ENCODE peak calls at places on chromosomes 16 and 17, in seven cellular contexts. One of them, this sample, is unnamed. For H3K36me3 and H3K27me3, the result is how much of the 10 kb centered on the place peaks cover.

GRCh38 chr16:63466-63865 is 9.0 kb downstream of the RHBDF1 start:
- DNase-seq in small intestine: no peak
- DNase-seq in CD4-positive, alpha-beta memory T cell: no peak
- DNase-seq in breast epithelium: no peak
- DNase-seq in right atrium auricular region: no peak
- DNase-seq in prostate gland: no peak
- DNase-seq in heart left ventricle: no peak
- DNase-seq in this sample: no peak

GRCh38 chr16:5619314-5619713 is 521.7 kb upstream of the EEF2KMT start:
- DNase-seq in small intestine: no peak
- DNase-seq in CD4-positive, alpha-beta memory T cell: no peak
- DNase-seq in breast epithelium: no peak
- DNase-seq in right atrium auricular region: no peak
- DNase-seq in prostate gland: no peak
- DNase-seq in heart left ventricle: no peak
- DNase-seq in this sample: no peak

GRCh38 chr16:13390986-13391305 is 489.5 kb downstream of the SHISA9 start:
- DNase-seq in small intestine: no peak
- DNase-seq in CD4-positive, alpha-beta memory T cell: no peak
- DNase-seq in breast epithelium: no peak
- DNase-seq in right atrium auricular region: no peak
- DNase-seq in prostate gland: no peak
- DNase-seq in heart left ventricle: no peak
- DNase-seq in this sample: no peak

GRCh38 chr16:86772231-86772510 is 193.8 kb downstream of the FOXL1 start:
- DNase-seq in small intestine: no peak
- DNase-seq in CD4-positive, alpha-beta memory T cell: no peak
- DNase-seq in breast epithelium: no peak
- DNase-seq in right atrium auricular region: no peak
- DNase-seq in prostate gland: no peak
- DNase-seq in heart left ventricle: no peak
- DNase-seq in this sample: no peak

GRCh38 chr16:30841332-30841731 is 52.5 kb downstream of the BCL7C start:
- DNase-seq in small intestine: no peak
- DNase-seq in CD4-positive, alpha-beta memory T cell: no peak
- DNase-seq in breast epithelium: no peak
- DNase-seq in right atrium auricular region: no peak
- DNase-seq in prostate gland: no peak
- DNase-seq in heart left ventricle: no peak
- DNase-seq in this sample: no peak

GRCh38 chr17:67974598-67975066 is 21.6 kb downstream of the C17orf58 start:
- DNase-seq in small intestine: no peak
- DNase-seq in CD4-positive, alpha-beta memory T cell: no peak
- DNase-seq in breast epithelium: no peak
- DNase-seq in right atrium auricular region: peak
- DNase-seq in prostate gland: no peak
- DNase-seq in heart left ventricle: no peak
- DNase-seq in this sample: peak

GRCh38 chr17:79814966-79815835 is 18.3 kb upstream of the CBX8 start:
- DNase-seq in small intestine: no peak
- DNase-seq in CD4-positive, alpha-beta memory T cell: no peak
- DNase-seq in breast epithelium: peak
- DNase-seq in right atrium auricular region: no peak
- DNase-seq in prostate gland: peak
- DNase-seq in heart left ventricle: peak
- DNase-seq in this sample: peak

GRCh38 chr17:78268191-78268874 is 36.9 kb downstream of the TMEM235 start:
- DNase-seq in small intestine: no peak
- DNase-seq in CD4-positive, alpha-beta memory T cell: no peak
- DNase-seq in breast epithelium: no peak
- DNase-seq in right atrium auricular region: no peak
- DNase-seq in prostate gland: no peak
- DNase-seq in heart left ventricle: no peak
- DNase-seq in this sample: peak

GRCh38 chr16:28543072-28543471 is 4.3 kb upstream of the NUPR1 start:
- DNase-seq in small intestine: peak
- DNase-seq in CD4-positive, alpha-beta memory T cell: no peak
- DNase-seq in breast epithelium: peak
- DNase-seq in right atrium auricular region: no peak
- DNase-seq in prostate gland: peak
- DNase-seq in heart left ventricle: no peak
- DNase-seq in this sample: no peak

GRCh38 chr17:76467809-76468633 is 618 bp downstream of the AANAT start:
- DNase-seq in small intestine: no peak
- DNase-seq in CD4-positive, alpha-beta memory T cell: no peak
- DNase-seq in breast epithelium: no peak
- DNase-seq in right atrium auricular region: no peak
- DNase-seq in prostate gland: no peak
- DNase-seq in heart left ventricle: no peak
- DNase-seq in this sample: peak

GRCh38 chr16:81519298-81520150 is 74.9 kb downstream of the CMIP start:
- DNase-seq in small intestine: no peak
- DNase-seq in CD4-positive, alpha-beta memory T cell: no peak
- DNase-seq in breast epithelium: no peak
- DNase-seq in right atrium auricular region: no peak
- DNase-seq in prostate gland: no peak
- DNase-seq in heart left ventricle: no peak
- DNase-seq in this sample: no peak

GRCh38 chr16:77863250-77863649 is 74.9 kb downstream of the VAT1L start:
- DNase-seq in small intestine: peak
- DNase-seq in CD4-positive, alpha-beta memory T cell: no peak
- DNase-seq in breast epithelium: no peak
- DNase-seq in right atrium auricular region: no peak
- DNase-seq in prostate gland: no peak
- DNase-seq in heart left ventricle: peak
- DNase-seq in this sample: no peak

GRCh38 chr17:71327376-71328059 is 793.3 kb upstream of the SOX9 start:
- DNase-seq in small intestine: no peak
- DNase-seq in CD4-positive, alpha-beta memory T cell: no peak
- DNase-seq in breast epithelium: no peak
- DNase-seq in right atrium auricular region: no peak
- DNase-seq in prostate gland: no peak
- DNase-seq in heart left ventricle: no peak
- DNase-seq in this sample: no peak

GRCh38 chr16:29702307-29702706 is 23.3 kb downstream of the QPRT start:
- DNase-seq in small intestine: peak
- DNase-seq in CD4-positive, alpha-beta memory T cell: no peak
- DNase-seq in breast epithelium: no peak
- DNase-seq in right atrium auricular region: no peak
- DNase-seq in prostate gland: no peak
- DNase-seq in heart left ventricle: no peak
- DNase-seq in this sample: no peak

GRCh38 chr16:68528686-68529379 is 10.3 kb upstream of the ZFP90 start:
- DNase-seq in small intestine: peak
- DNase-seq in CD4-positive, alpha-beta memory T cell: peak
- DNase-seq in breast epithelium: peak
- DNase-seq in right atrium auricular region: peak
- DNase-seq in prostate gland: peak
- DNase-seq in heart left ventricle: peak
- DNase-seq in this sample: peak
- H3K4me3 ChIP-seq in small intestine: no peak
- H3K4me3 ChIP-seq in CD4-positive, alpha-beta memory T cell: no peak
- H3K4me3 ChIP-seq in breast epithelium: peak
- H3K4me3 ChIP-seq in right atrium auricular region: peak
- H3K4me3 ChIP-seq in prostate gland: no peak
- H3K4me3 ChIP-seq in heart left ventricle: peak
- H3K4me3 ChIP-seq in this sample: no peak

GRCh38 chr16:87954826-87955225 is 3.6 kb downstream of the BANP start:
- DNase-seq in small intestine: no peak
- DNase-seq in CD4-positive, alpha-beta memory T cell: no peak
- DNase-seq in breast epithelium: peak
- DNase-seq in right atrium auricular region: no peak
- DNase-seq in prostate gland: no peak
- DNase-seq in heart left ventricle: no peak
- DNase-seq in this sample: peak
- H3K36me3 ChIP-seq in small intestine: under half
- H3K36me3 ChIP-seq in CD4-positive, alpha-beta memory T cell: under half
- H3K36me3 ChIP-seq in breast epithelium: under half
- H3K36me3 ChIP-seq in right atrium auricular region: under half
- H3K36me3 ChIP-seq in prostate gland: under half
- H3K36me3 ChIP-seq in heart left ventricle: under half
- H3K36me3 ChIP-seq in this sample: under half

GRCh38 chr17:36931096-36931696 is 6.1 kb upstream of the LHX1 start:
- DNase-seq in small intestine: no peak
- DNase-seq in CD4-positive, alpha-beta memory T cell: no peak
- DNase-seq in breast epithelium: no peak
- DNase-seq in right atrium auricular region: no peak
- DNase-seq in prostate gland: no peak
- DNase-seq in heart left ventricle: no peak
- DNase-seq in this sample: peak
- H3K27me3 ChIP-seq in small intestine: under half
- H3K27me3 ChIP-seq in CD4-positive, alpha-beta memory T cell: half or more
- H3K27me3 ChIP-seq in breast epithelium: under half
- H3K27me3 ChIP-seq in right atrium auricular region: half or more
- H3K27me3 ChIP-seq in prostate gland: half or more
- H3K27me3 ChIP-seq in heart left ventricle: half or more
- H3K27me3 ChIP-seq in this sample: half or more

DNA sequence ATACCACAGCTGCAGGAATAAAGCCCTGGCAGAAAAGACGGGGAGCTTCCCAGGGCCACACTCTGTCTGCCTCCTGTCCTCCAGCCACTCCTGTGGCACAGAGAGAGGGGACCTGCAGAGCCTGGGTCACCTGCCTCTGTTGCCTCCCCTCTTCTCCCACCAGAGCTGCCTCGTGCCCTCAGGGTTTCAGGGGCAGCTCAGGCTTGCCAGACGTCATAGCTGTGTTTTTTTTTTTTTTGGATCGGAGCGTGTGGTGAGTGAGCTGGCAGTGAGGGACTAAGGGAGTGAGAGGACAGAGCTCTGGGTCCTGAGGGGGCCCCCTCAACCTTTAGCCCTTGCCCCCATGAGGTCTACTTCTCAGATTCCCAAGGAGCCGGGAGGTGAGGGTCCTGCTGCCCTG is 2.1 kb downstream of the PIK3R6 start:
- DNase-seq in small intestine: no peak
- DNase-seq in CD4-positive, alpha-beta memory T cell: no peak
- DNase-seq in breast epithelium: no peak
- DNase-seq in right atrium auricular region: no peak
- DNase-seq in prostate gland: no peak
- DNase-seq in heart left ventricle: no peak
- DNase-seq in this sample: no peak
- H3K4me3 ChIP-seq in small intestine: no peak
- H3K4me3 ChIP-seq in CD4-positive, alpha-beta memory T cell: no peak
- H3K4me3 ChIP-seq in breast epithelium: no peak
- H3K4me3 ChIP-seq in right atrium auricular region: no peak
- H3K4me3 ChIP-seq in prostate gland: no peak
- H3K4me3 ChIP-seq in heart left ventricle: no peak
- H3K4me3 ChIP-seq in this sample: no peak

DNA sequence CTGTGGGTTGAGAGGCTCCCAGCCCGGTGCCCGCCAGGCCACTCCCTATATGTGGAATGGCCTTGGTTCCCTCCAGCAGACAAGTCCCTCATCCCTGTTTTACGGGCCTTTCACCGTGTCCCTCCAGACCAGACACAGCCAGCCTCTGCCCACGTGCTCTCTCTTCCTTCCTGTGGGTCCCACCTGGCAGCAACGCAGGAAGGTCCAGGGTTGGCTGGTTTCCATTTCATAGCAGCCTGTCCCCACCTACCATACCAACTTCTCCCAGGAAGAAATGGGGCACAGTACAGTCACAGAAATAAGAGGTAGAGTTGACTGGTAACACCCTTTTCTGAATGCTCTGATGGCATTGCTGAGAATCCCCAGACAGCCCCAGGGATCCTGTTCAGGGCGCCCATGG is 34.9 kb downstream of the PLD6 start:
- DNase-seq in small intestine: no peak
- DNase-seq in CD4-positive, alpha-beta memory T cell: no peak
- DNase-seq in breast epithelium: no peak
- DNase-seq in right atrium auricular region: no peak
- DNase-seq in prostate gland: no peak
- DNase-seq in heart left ventricle: no peak
- DNase-seq in this sample: no peak
- H3K36me3 ChIP-seq in small intestine: under half
- H3K36me3 ChIP-seq in CD4-positive, alpha-beta memory T cell: under half
- H3K36me3 ChIP-seq in breast epithelium: under half
- H3K36me3 ChIP-seq in right atrium auricular region: half or more
- H3K36me3 ChIP-seq in prostate gland: under half
- H3K36me3 ChIP-seq in heart left ventricle: under half
- H3K36me3 ChIP-seq in this sample: under half

DNA sequence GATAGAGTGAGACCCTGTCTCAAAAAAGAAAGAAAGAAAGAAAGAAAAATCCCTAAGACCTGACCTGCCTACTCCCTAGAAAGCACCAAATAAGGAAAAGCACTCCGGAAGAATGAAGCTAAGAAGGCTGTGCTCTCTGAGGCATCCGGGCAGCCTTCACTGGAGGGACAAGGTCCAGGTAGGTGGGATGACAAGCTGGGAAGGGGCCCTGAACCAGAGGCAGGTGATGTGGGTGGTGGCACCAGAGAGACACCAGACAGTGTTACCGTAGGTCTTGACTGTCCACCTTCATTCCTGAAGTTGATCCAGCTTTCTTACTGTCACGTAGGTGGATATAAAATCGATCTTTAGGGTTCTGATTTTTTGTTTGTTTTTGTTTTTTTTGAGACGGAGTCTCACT is 26.3 kb downstream of the SMTNL2 start:
- DNase-seq in small intestine: peak
- DNase-seq in CD4-positive, alpha-beta memory T cell: no peak
- DNase-seq in breast epithelium: no peak
- DNase-seq in right atrium auricular region: no peak
- DNase-seq in prostate gland: no peak
- DNase-seq in heart left ventricle: no peak
- DNase-seq in this sample: peak
- H3K27me3 ChIP-seq in small intestine: under half
- H3K27me3 ChIP-seq in CD4-positive, alpha-beta memory T cell: under half
- H3K27me3 ChIP-seq in breast epithelium: under half
- H3K27me3 ChIP-seq in right atrium auricular region: under half
- H3K27me3 ChIP-seq in prostate gland: under half
- H3K27me3 ChIP-seq in heart left ventricle: under half
- H3K27me3 ChIP-seq in this sample: under half

GRCh38 chr17:73343168-73343634 is 31.4 kb upstream of the CDC42EP4 start:
- DNase-seq in small intestine: no peak
- DNase-seq in CD4-positive, alpha-beta memory T cell: no peak
- DNase-seq in breast epithelium: peak
- DNase-seq in right atrium auricular region: peak
- DNase-seq in prostate gland: no peak
- DNase-seq in heart left ventricle: peak
- DNase-seq in this sample: peak

GRCh38 chr17:73342057-73342522 is 30.3 kb upstream of the CDC42EP4 start:
- DNase-seq in small intestine: peak
- DNase-seq in CD4-positive, alpha-beta memory T cell: no peak
- DNase-seq in breast epithelium: peak
- DNase-seq in right atrium auricular region: peak
- DNase-seq in prostate gland: peak
- DNase-seq in heart left ventricle: peak
- DNase-seq in this sample: peak

GRCh38 chr17:73341350-73342056 is 29.7 kb upstream of the CDC42EP4 start:
- DNase-seq in small intestine: peak
- DNase-seq in CD4-positive, alpha-beta memory T cell: no peak
- DNase-seq in breast epithelium: no peak
- DNase-seq in right atrium auricular region: no peak
- DNase-seq in prostate gland: no peak
- DNase-seq in heart left ventricle: no peak
- DNase-seq in this sample: peak

GRCh38 chr17:73342549-73343167 is 30.9 kb upstream of the CDC42EP4 start:
- DNase-seq in small intestine: no peak
- DNase-seq in CD4-positive, alpha-beta memory T cell: no peak
- DNase-seq in breast epithelium: no peak
- DNase-seq in right atrium auricular region: no peak
- DNase-seq in prostate gland: no peak
- DNase-seq in heart left ventricle: no peak
- DNase-seq in this sample: peak

GRCh38 chr17:73343739-73344454 is 32.1 kb upstream of the CDC42EP4 start:
- DNase-seq in small intestine: no peak
- DNase-seq in CD4-positive, alpha-beta memory T cell: no peak
- DNase-seq in breast epithelium: no peak
- DNase-seq in right atrium auricular region: no peak
- DNase-seq in prostate gland: no peak
- DNase-seq in heart left ventricle: no peak
- DNase-seq in this sample: peak
- H3K4me3 ChIP-seq in small intestine: no peak
- H3K4me3 ChIP-seq in CD4-positive, alpha-beta memory T cell: no peak
- H3K4me3 ChIP-seq in breast epithelium: peak
- H3K4me3 ChIP-seq in right atrium auricular region: no peak
- H3K4me3 ChIP-seq in prostate gland: no peak
- H3K4me3 ChIP-seq in heart left ventricle: peak
- H3K4me3 ChIP-seq in this sample: no peak